ENCODE peak calls at places on chromosomes 11 and 22, in five cellular contexts. P, Y, Z, F and A are unnamed samples.

GRCh38 chr11:12249590-12250260 is 127.6 kb upstream of the PARVA start:
- DNase-seq in P (no peak), Y (no peak), Z (no peak), F (no peak), A (peak; percentile 88)

GRCh38 chr22:29584975-29585374 is 4.1 kb upstream of the NIPSNAP1 start:
- DNase-seq in P (no peak), Y (no peak), Z (no peak), F (no peak), A (no peak)

GRCh38 chr22:30326704-30327362 is at the start of gene TBC1D10A:
- DNase-seq in P (peak; percentile 91), Y (peak; percentile 96), Z (peak; percentile 98), F (peak; percentile 89), A (peak; percentile 92)

GRCh38 chr22:42397332-42398246 is 34.6 kb downstream of the NFAM1 start:
- DNase-seq in P (no peak), Y (peak; percentile 71), Z (peak; percentile 78), F (no peak), A (no peak)

GRCh38 chr11:20597924-20598484 is 1.4 kb upstream of the SLC6A5 start:
- DNase-seq in P (no peak), Y (no peak), Z (no peak), F (no peak), A (no peak)

GRCh38 chr11:98423933-98424332 is 596.8 kb upstream of the CNTN5 start:
- DNase-seq in P (no peak), Y (no peak), Z (no peak), F (no peak), A (no peak)

GRCh38 chr11:46346886-46347636 is at the start of gene DGKZ:
- DNase-seq in P (peak; percentile 87), Y (peak; percentile 89), Z (peak; percentile 97), F (peak; percentile 78), A (peak; percentile 78)

GRCh38 chr22:17922925-17923898 is 101.1 kb downstream of the MICAL3 start:
- DNase-seq in P (no peak), Y (no peak), Z (no peak), F (peak; percentile 89), A (peak; percentile 78)

GRCh38 chr11:831951-832528 is 712 bp upstream of the CD151 start:
- DNase-seq in P (no peak), Y (no peak), Z (no peak), F (no peak), A (no peak)

GRCh38 chr11:121892131-121892681 is 223.8 kb downstream of the BLID start:
- DNase-seq in P (no peak), Y (no peak), Z (no peak), F (peak; percentile 98), A (peak; percentile 88)

GRCh38 chr11:23123766-23124165 is 263.5 kb upstream of the CCDC179 start:
- DNase-seq in P (no peak), Y (no peak), Z (no peak), F (peak; percentile 7), A (no peak)

GRCh38 chr11:126391970-126392637 is 36.6 kb downstream of the ST3GAL4 start:
- DNase-seq in P (no peak), Y (peak; percentile 38), Z (no peak), F (no peak), A (peak; percentile 35)
- TF ChIP-seq CTCF in P (no peak), Y (peak; percentile 54), Z (no peak), F (no peak), A (no peak)

DNA sequence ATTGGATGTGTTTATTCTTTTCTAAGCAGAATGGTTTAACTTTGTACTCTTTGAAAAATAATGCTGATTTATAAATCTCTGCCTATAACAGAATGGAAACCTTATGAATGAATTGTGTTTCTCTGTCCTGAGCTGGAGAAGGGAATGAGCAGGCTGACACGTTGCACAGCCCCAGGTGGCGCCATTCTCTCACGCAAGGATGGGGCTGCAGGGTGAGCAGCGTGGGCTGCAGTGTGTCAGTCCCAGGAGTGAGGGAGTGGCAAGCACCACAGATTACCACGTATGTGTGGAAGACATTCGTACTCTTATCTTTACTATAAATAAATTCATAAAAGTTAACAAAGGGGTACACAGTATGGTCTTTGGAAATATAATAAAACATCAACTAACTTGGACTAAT is 33.4 kb downstream of the FDX1 start:
- DNase-seq in P (no peak), Y (peak; percentile 20), Z (peak; percentile 57), F (peak; percentile 35), A (peak; percentile 52)
- TF ChIP-seq CTCF in P (peak; percentile 11), Y (peak; percentile 68), Z (peak; percentile 46), F (peak; percentile 59), A (peak; percentile 49)

GRCh38 chr11:125258626-125259025 is 94.1 kb downstream of the PKNOX2 start:
- DNase-seq in P (no peak), Y (no peak), Z (no peak), F (no peak), A (no peak)

GRCh38 chr11:125257751-125258150 is 93.2 kb downstream of the PKNOX2 start:
- DNase-seq in P (no peak), Y (no peak), Z (no peak), F (no peak), A (no peak)

GRCh38 chr11:125256471-125257010 is 92.0 kb downstream of the PKNOX2 start:
- DNase-seq in P (no peak), Y (no peak), Z (no peak), F (no peak), A (no peak)

GRCh38 chr11:125253795-125254525 is 89.4 kb downstream of the PKNOX2 start:
- DNase-seq in P (no peak), Y (no peak), Z (no peak), F (no peak), A (no peak)

GRCh38 chr11:125257185-125257584 is 92.6 kb downstream of the PKNOX2 start:
- DNase-seq in P (no peak), Y (no peak), Z (no peak), F (no peak), A (no peak)
- TF ChIP-seq CTCF in P (no peak), Y (no peak), Z (no peak), F (peak; percentile 45), A (no peak)

GRCh38 chr22:48863965-48864538 is 963.6 kb downstream of the BRD1 start:
- DNase-seq in P (no peak), Y (no peak), Z (no peak), F (no peak), A (no peak)

GRCh38 chr22:48857202-48857805 is 970.4 kb downstream of the BRD1 start:
- DNase-seq in P (peak; percentile 31), Y (no peak), Z (no peak), F (no peak), A (no peak)

GRCh38 chr22:48858121-48858520 is 969.6 kb downstream of the BRD1 start:
- DNase-seq in P (peak; percentile 38), Y (no peak), Z (no peak), F (no peak), A (no peak)

GRCh38 chr22:48858856-48859255 is 968.8 kb downstream of the BRD1 start:
- DNase-seq in P (peak; percentile 11), Y (no peak), Z (no peak), F (no peak), A (no peak)

GRCh38 chr22:48860557-48860956 is 967.1 kb downstream of the BRD1 start:
- DNase-seq in P (no peak), Y (no peak), Z (no peak), F (no peak), A (no peak)
- TF ChIP-seq CTCF in P (no peak), Y (no peak), Z (no peak), F (no peak), A (no peak)